ENCODE peak calls at places on chromosomes 16 and 17, in six cellular contexts. One of them, this sample, is unnamed.

GRCh38 chr17:70137451-70138230 is 31.7 kb upstream of the KCNJ2 start:
- DNase-seq in DMS 273 treated with DMSO at 0.1 percent for 48 hours: no peak
- DNase-seq in NCI-H774: peak; percentile 68
- DNase-seq in AG09309: peak; percentile 90
- DNase-seq in T-helper 2 cell treated with Interferon-gamma antibody and Interleukin-4, amounts not matched to agents 5 μg/mL and 100 μg/mL, for 36 hours: peak; percentile 64
- DNase-seq in astrocyte of the hippocampus: peak; percentile 75
- DNase-seq in this sample: no peak

GRCh38 chr17:40139566-40140058 is 725 bp upstream of the CASC3 start:
- DNase-seq in NCI-H774: no peak
- DNase-seq in AG09309: no peak
- DNase-seq in astrocyte of the hippocampus: no peak
- DNase-seq in DMS 273 treated with DMSO at 0.1 percent for 48 hours: no peak
- DNase-seq in T-helper 2 cell treated with Interferon-gamma antibody and Interleukin-4, amounts not matched to agents 5 μg/mL and 100 μg/mL, for 36 hours: no peak
- DNase-seq in this sample: no peak

GRCh38 chr17:49252148-49252682 is 21.6 kb upstream of the PHOSPHO1 start:
- DNase-seq in astrocyte of the hippocampus: no peak
- DNase-seq in AG09309: no peak
- DNase-seq in T-helper 2 cell treated with Interferon-gamma antibody and Interleukin-4, amounts not matched to agents 5 μg/mL and 100 μg/mL, for 36 hours: no peak
- DNase-seq in DMS 273 treated with DMSO at 0.1 percent for 48 hours: no peak
- DNase-seq in NCI-H774: no peak
- DNase-seq in this sample: no peak

GRCh38 chr16:30075503-30076275 is at the start of gene PPP4C:
- DNase-seq in NCI-H774: peak; percentile 84
- DNase-seq in astrocyte of the hippocampus: peak; percentile 96
- DNase-seq in T-helper 2 cell treated with Interferon-gamma antibody and Interleukin-4, amounts not matched to agents 5 μg/mL and 100 μg/mL, for 36 hours: peak; percentile 92
- DNase-seq in DMS 273 treated with DMSO at 0.1 percent for 48 hours: peak; percentile 82
- DNase-seq in AG09309: no peak
- DNase-seq in this sample: peak; percentile 98

GRCh38 chr17:3956983-3957382 is 7.3 kb downstream of the ATP2A3 start:
- DNase-seq in T-helper 2 cell treated with Interferon-gamma antibody and Interleukin-4, amounts not matched to agents 5 μg/mL and 100 μg/mL, for 36 hours: no peak
- DNase-seq in astrocyte of the hippocampus: no peak
- DNase-seq in AG09309: no peak
- DNase-seq in NCI-H774: peak; percentile 31
- DNase-seq in DMS 273 treated with DMSO at 0.1 percent for 48 hours: no peak
- DNase-seq in this sample: no peak

GRCh38 chr17:79154446-79154845 is 79.8 kb downstream of the ENGASE start:
- DNase-seq in astrocyte of the hippocampus: no peak
- DNase-seq in DMS 273 treated with DMSO at 0.1 percent for 48 hours: no peak
- DNase-seq in NCI-H774: no peak
- DNase-seq in T-helper 2 cell treated with Interferon-gamma antibody and Interleukin-4, amounts not matched to agents 5 μg/mL and 100 μg/mL, for 36 hours: no peak
- DNase-seq in AG09309: no peak
- DNase-seq in this sample: no peak

GRCh38 chr17:68238894-68239293 is 8.9 kb upstream of the AMZ2 start:
- DNase-seq in NCI-H774: no peak
- DNase-seq in astrocyte of the hippocampus: no peak
- DNase-seq in AG09309: no peak
- DNase-seq in DMS 273 treated with DMSO at 0.1 percent for 48 hours: no peak
- DNase-seq in T-helper 2 cell treated with Interferon-gamma antibody and Interleukin-4, amounts not matched to agents 5 μg/mL and 100 μg/mL, for 36 hours: peak; percentile 53
- DNase-seq in this sample: no peak

GRCh38 chr17:40316571-40317344 is 7.8 kb downstream of the RARA start:
- DNase-seq in T-helper 2 cell treated with Interferon-gamma antibody and Interleukin-4, amounts not matched to agents 5 μg/mL and 100 μg/mL, for 36 hours: no peak
- DNase-seq in AG09309: no peak
- DNase-seq in NCI-H774: peak; percentile 37
- DNase-seq in astrocyte of the hippocampus: peak; percentile 85
- DNase-seq in DMS 273 treated with DMSO at 0.1 percent for 48 hours: no peak
- DNase-seq in this sample: peak; percentile 68

GRCh38 chr17:57418463-57419246 is 162.3 kb downstream of the MSI2 start:
- DNase-seq in NCI-H774: no peak
- DNase-seq in astrocyte of the hippocampus: no peak
- DNase-seq in AG09309: no peak
- DNase-seq in T-helper 2 cell treated with Interferon-gamma antibody and Interleukin-4, amounts not matched to agents 5 μg/mL and 100 μg/mL, for 36 hours: no peak
- DNase-seq in DMS 273 treated with DMSO at 0.1 percent for 48 hours: no peak
- DNase-seq in this sample: no peak

GRCh38 chr16:87383522-87384161 is at the start of gene FBXO31:
- DNase-seq in DMS 273 treated with DMSO at 0.1 percent for 48 hours: peak; percentile 79
- DNase-seq in NCI-H774: peak; percentile 49
- DNase-seq in AG09309: peak; percentile 64
- DNase-seq in astrocyte of the hippocampus: peak; percentile 97
- DNase-seq in T-helper 2 cell treated with Interferon-gamma antibody and Interleukin-4, amounts not matched to agents 5 μg/mL and 100 μg/mL, for 36 hours: peak; percentile 90
- DNase-seq in this sample: peak; percentile 88

GRCh38 chr17:81163051-81163695 is 2.1 kb upstream of the PVALEF start:
- DNase-seq in DMS 273 treated with DMSO at 0.1 percent for 48 hours: no peak
- DNase-seq in astrocyte of the hippocampus: no peak
- DNase-seq in NCI-H774: no peak
- DNase-seq in AG09309: no peak
- DNase-seq in T-helper 2 cell treated with Interferon-gamma antibody and Interleukin-4, amounts not matched to agents 5 μg/mL and 100 μg/mL, for 36 hours: no peak
- DNase-seq in this sample: no peak

GRCh38 chr17:15343749-15344148 is 2.4 kb upstream of the TEKT3 start:
- DNase-seq in AG09309: no peak
- DNase-seq in astrocyte of the hippocampus: peak; percentile 47
- DNase-seq in NCI-H774: no peak
- DNase-seq in T-helper 2 cell treated with Interferon-gamma antibody and Interleukin-4, amounts not matched to agents 5 μg/mL and 100 μg/mL, for 36 hours: no peak
- DNase-seq in DMS 273 treated with DMSO at 0.1 percent for 48 hours: no peak
- DNase-seq in this sample: no peak

GRCh38 chr17:60390223-60390622 is 1.7 kb downstream of the USP32 start:
- DNase-seq in AG09309: peak; percentile 60
- DNase-seq in DMS 273 treated with DMSO at 0.1 percent for 48 hours: no peak
- DNase-seq in astrocyte of the hippocampus: peak; percentile 51
- DNase-seq in T-helper 2 cell treated with Interferon-gamma antibody and Interleukin-4, amounts not matched to agents 5 μg/mL and 100 μg/mL, for 36 hours: no peak
- DNase-seq in NCI-H774: no peak
- DNase-seq in this sample: no peak

GRCh38 chr16:10323528-10323869 is 62.4 kb upstream of the ATF7IP2 start:
- DNase-seq in DMS 273 treated with DMSO at 0.1 percent for 48 hours: no peak
- DNase-seq in AG09309: no peak
- DNase-seq in NCI-H774: no peak
- DNase-seq in astrocyte of the hippocampus: no peak
- DNase-seq in T-helper 2 cell treated with Interferon-gamma antibody and Interleukin-4, amounts not matched to agents 5 μg/mL and 100 μg/mL, for 36 hours: no peak
- DNase-seq in this sample: no peak